ENCODE peak calls at places on chromosome 13, in six cellular contexts. G, R, S, T, E and Y are unnamed samples.

GRCh38 chr13:80345771-80346510 is 5.0 kb upstream of the SPRY2 start:
- DNase-seq in G (no peak), R (no peak), S (no peak), T (no peak), E (no peak), Y (no peak)

GRCh38 chr13:93172109-93172508 is 54.5 kb upstream of the GPC6 start:
- DNase-seq in G (no peak), R (no peak), S (no peak), T (no peak), E (no peak), Y (no peak)

GRCh38 chr13:51243832-51244231 is 21.6 kb downstream of the FAM124A start:
- DNase-seq in G (no peak), R (no peak), S (no peak), T (no peak), E (no peak), Y (no peak)

GRCh38 chr13:48235100-48235813 is 2.3 kb downstream of the ITM2B start:
- DNase-seq in G (no peak), R (no peak), S (peak), T (peak), E (peak), Y (peak)

GRCh38 chr13:29511439-29511814 is 84.1 kb downstream of the SLC7A1 start:
- DNase-seq in G (no peak), R (no peak), S (no peak), T (no peak), E (no peak), Y (no peak)

GRCh38 chr13:26051231-26052135 is at the start of gene SHISA2:
- DNase-seq in G (peak), R (no peak), S (no peak), T (peak), E (no peak), Y (peak)

GRCh38 chr13:110228936-110229904 is 77.7 kb downstream of the COL4A1 start:
- DNase-seq in G (peak), R (no peak), S (no peak), T (no peak), E (no peak), Y (no peak)

GRCh38 chr13:74162135-74162534 is 27.9 kb upstream of the KLF12 start:
- DNase-seq in G (no peak), R (no peak), S (no peak), T (no peak), E (no peak), Y (no peak)

GRCh38 chr13:35865341-35866240 is 265.6 kb downstream of the DCLK1 start:
- DNase-seq in G (no peak), R (no peak), S (no peak), T (no peak), E (no peak), Y (no peak)

GRCh38 chr13:110719036-110719710 is 5.7 kb downstream of the ING1 start:
- DNase-seq in G (no peak), R (no peak), S (no peak), T (no peak), E (no peak), Y (no peak)

GRCh38 chr13:31885994-31886393 is 145.6 kb upstream of the FRY start:
- DNase-seq in G (no peak), R (no peak), S (peak), T (peak), E (no peak), Y (no peak)

GRCh38 chr13:107870400-107870799 is 344.9 kb downstream of the LIG4 start:
- DNase-seq in G (no peak), R (no peak), S (no peak), T (no peak), E (no peak), Y (no peak)

GRCh38 chr13:34640179-34640929 is 301.7 kb upstream of the NBEA start:
- DNase-seq in G (no peak), R (no peak), S (no peak), T (no peak), E (no peak), Y (no peak)

GRCh38 chr13:30375436-30375835 is 46.9 kb upstream of the UBE2L5 start:
- DNase-seq in G (no peak), R (no peak), S (no peak), T (no peak), E (no peak), Y (no peak)

GRCh38 chr13:71866173-71867091 is 572 bp downstream of the DACH1 start:
- DNase-seq in G (peak), R (no peak), S (peak), T (peak), E (peak), Y (peak)

GRCh38 chr13:74056829-74057564 is 77.2 kb downstream of the KLF12 start:
- DNase-seq in G (no peak), R (no peak), S (peak), T (peak), E (peak), Y (no peak)

GRCh38 chr13:40975441-40975840 is 43.7 kb downstream of the ELF1 start:
- DNase-seq in G (no peak), R (no peak), S (no peak), T (no peak), E (no peak), Y (no peak)

GRCh38 chr13:32940601-32941000 is 75.6 kb upstream of the KL start:
- DNase-seq in G (peak), R (peak), S (peak), T (peak), E (peak), Y (no peak)

GRCh38 chr13:73187106-73187505 is 128.3 kb downstream of the KLF5 start:
- DNase-seq in G (peak), R (no peak), S (no peak), T (no peak), E (no peak), Y (no peak)

GRCh38 chr13:48412881-48413351 is at the start of gene LPAR6:
- DNase-seq in G (peak), R (no peak), S (peak), T (no peak), E (peak), Y (peak)

GRCh38 chr13:101514695-101515275 is 62.3 kb downstream of the ITGBL1 start:
- DNase-seq in G (peak), R (peak), S (peak), T (peak), E (peak), Y (no peak)

GRCh38 chr13:105410602-105411001 is 1124.9 kb downstream of the EFNB2 start:
- DNase-seq in G (peak), R (no peak), S (peak), T (peak), E (peak), Y (peak)

GRCh38 chr13:34747507-34747906 is 194.6 kb upstream of the NBEA start:
- DNase-seq in G (peak), R (no peak), S (no peak), T (no peak), E (no peak), Y (peak)

DNA sequence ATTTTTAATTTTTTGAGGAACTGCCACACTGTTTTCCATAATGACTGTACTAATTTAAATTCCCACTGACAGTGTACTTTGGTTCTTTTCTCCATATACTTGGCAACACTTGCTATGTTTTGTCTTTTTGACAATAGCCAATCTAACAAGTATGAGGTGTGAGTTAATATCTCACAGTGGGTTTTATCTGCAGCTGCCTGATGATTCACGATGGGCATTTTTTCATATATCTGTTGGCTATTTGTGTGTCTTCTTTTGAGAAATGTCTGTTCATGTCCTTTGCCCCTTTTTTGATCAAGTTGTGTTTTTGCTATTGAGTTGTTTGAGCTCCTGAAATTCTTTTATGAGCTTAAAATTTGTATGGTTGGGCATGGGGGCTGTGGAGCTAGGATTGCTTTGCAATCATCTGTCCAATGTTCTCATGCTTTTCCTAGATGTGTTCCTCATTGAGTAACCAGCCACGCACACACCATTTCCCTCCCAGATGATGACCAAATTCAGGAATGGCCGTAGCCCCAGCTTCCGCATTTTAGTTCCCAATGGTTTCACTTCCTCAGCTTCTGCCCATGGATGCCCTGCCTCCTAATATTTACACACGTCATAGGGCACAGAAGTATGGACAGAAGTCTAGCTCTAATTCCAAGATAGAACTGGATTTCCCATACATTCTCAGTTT is 379.9 kb upstream of the SGCG start:
- DNase-seq in G (peak), R (no peak), S (peak), T (no peak), E (peak), Y (no peak)
- H3K4me3 ChIP-seq in G (no peak), R (no peak), S (no peak), T (no peak), E (no peak), Y (peak)

GRCh38 chr13:52738719-52739467 is 727 bp downstream of the CNMD start:
- DNase-seq in G (peak), R (no peak), S (peak), T (peak), E (no peak), Y (no peak)
- H3K4me3 ChIP-seq in G (no peak), R (peak), S (peak), T (peak), E (peak), Y (peak)

DNA sequence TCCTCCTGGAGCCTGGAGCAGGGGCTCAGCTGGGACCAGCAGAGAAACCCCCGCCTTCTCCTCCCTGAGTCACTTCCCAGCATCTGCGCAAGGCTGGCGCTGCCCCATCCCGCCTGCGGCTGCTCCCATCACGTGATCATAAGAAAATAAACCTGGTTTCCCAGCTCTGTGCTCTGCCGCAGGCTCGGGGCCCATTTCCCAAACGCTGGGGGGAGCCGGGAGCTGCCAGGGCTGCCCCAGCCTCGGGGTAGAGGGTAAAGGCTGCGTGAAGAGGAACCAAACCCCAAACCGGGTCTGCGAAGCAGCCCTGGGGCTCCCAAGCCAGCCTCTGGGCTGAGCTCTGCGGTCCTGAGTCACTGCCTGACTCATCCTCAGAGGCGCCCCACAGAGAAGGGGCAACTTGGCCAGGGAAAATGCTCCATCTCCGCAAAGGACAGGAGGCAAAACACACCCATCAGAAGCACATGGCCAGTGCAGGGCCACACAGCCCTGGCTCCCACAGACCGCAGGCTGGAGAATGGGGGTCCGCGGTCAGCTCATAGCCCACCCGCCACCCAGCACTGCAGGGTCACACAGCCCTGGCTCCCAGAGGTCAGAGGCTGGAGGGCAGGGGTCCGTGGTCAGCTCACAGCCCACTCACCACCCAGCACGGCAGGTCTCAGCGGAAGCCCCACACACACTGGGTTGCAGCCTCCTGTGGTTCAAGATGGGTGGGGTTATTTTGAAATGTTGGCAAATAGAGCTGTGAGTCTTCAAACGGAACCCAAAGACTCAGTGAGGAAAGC is 67.1 kb downstream of the RASA3 start:
- DNase-seq in G (peak), R (peak), S (peak), T (peak), E (peak), Y (peak)
- H3K4me3 ChIP-seq in G (peak), R (peak), S (peak), T (peak), E (peak), Y (peak)

GRCh38 chr13:27965740-27966640 is 3.1 kb downstream of the CDX2 start:
- DNase-seq in G (no peak), R (no peak), S (no peak), T (no peak), E (no peak), Y (peak)
- H3K4me3 ChIP-seq in G (no peak), R (no peak), S (no peak), T (no peak), E (no peak), Y (no peak)

GRCh38 chr13:20703785-20704458 is 423 bp downstream of the IL17D start:
- DNase-seq in G (peak), R (peak), S (peak), T (peak), E (peak), Y (peak)
- H3K4me3 ChIP-seq in G (peak), R (peak), S (peak), T (peak), E (peak), Y (peak)

DNA sequence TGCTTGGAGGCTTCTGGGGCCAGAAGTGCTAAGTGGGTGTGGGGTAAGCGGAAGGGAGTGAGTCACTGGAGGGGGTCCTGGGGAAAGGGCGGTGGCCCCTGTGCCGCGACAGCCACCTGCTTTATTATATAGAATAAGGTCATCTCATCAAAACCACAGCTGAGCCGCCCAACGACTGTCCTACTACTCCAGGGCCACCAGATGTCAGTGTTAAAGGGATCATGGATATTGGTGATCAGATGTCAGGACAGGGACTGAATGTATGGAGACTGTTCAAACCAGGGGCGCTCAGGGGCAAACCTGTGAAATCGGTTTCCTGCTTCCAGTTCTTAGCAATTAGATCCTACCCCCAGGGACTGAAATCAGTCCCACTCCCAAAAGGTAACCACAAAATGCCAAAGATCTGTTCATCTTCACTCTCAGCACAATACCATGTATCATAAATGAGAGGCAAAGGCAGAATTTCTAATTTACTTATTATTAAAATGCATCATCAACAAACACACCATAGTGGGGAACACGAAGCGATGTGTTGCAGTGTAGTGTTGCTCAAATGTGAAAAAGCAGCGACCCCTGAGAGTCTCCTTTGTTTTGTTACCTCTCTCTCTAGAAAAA is 24.5 kb downstream of the ARL11 start:
- DNase-seq in G (peak), R (no peak), S (no peak), T (peak), E (peak), Y (peak)
- H3K4me3 ChIP-seq in G (no peak), R (no peak), S (no peak), T (no peak), E (no peak), Y (no peak)

DNA sequence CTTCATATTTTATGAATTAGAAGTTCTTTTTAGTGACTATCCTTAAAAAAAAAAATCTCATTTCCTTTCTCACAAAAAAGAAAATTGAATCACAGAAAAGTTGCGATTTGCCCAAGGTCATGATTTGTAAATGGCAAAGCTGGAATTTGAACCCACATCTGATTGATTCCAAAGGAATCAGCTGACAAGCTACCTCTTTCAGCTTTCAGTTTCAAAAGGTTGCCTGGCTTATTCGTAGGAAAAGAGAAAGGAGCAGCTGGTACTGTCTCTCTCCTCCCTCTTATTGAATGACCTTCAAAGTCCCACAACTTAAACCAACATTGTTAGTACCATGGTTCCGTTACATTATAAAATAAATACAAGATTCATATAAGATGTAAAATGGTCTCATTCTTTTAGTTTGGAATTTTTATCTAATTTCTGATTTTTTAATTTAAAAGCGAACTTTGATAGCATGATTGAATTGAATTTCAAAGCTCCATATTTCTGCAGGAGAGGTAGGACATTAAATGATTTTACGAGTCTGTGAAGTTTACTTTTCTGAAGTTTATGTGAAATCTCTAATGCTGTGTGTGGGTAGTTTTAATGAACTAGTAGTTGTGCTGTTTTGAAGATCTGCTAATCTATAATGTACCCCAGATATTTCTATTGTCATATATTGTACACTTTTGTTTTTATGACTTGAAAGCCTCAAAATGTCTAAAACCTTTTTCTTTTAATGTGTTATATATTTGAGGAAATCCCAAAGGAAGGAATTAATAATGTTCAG is 18.5 kb upstream of the KCTD4 start:
- DNase-seq in G (no peak), R (no peak), S (no peak), T (no peak), E (no peak), Y (no peak)
- H3K4me3 ChIP-seq in G (no peak), R (no peak), S (no peak), T (no peak), E (no peak), Y (peak)

DNA sequence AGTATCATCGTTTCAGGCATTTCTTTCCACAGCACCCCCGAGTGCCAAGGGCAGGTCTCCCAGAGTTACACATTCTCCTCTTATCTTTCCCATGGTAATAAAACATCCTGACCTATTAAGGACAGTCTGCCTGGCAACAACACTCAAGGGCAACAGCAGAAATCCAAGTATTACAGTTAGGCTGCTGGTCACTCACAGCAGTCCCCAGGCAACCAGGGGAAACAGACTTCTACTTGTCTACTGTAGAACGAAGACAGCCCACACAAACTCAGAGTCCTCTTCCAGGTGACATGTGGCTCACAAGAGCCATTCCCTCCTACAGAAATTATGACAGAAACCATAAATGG is 24.3 kb downstream of the RCBTB1 start:
- DNase-seq in G (peak), R (no peak), S (peak), T (no peak), E (peak), Y (no peak)
- H3K4me3 ChIP-seq in G (no peak), R (no peak), S (no peak), T (no peak), E (no peak), Y (no peak)